ENCODE peak calls at places on chromosomes 11 and 22, in five cellular contexts. M is nucleus accumbens; U is iPS-NIHi11; L is NCI-H1694 treated with DMSO at 0.1 percent for 48 hours; K is CD4-positive, alpha-beta T cell. V is an unnamed sample.

GRCh38 chr11:13486926-13487660 is 8.7 kb downstream of the PTH start:
- DNase-seq in M (no peak), U (peak; percentile 19), L (no peak), K (peak; percentile 49), V (peak; percentile 37)

GRCh38 chr11:86101493-86101892 is 32.6 kb upstream of the PICALM start:
- DNase-seq in M (no peak), U (no peak), L (no peak), K (no peak), V (no peak)

GRCh38 chr22:35454416-35455054 is 54.6 kb downstream of the MCM5 start:
- DNase-seq in M (no peak), U (no peak), L (no peak), K (no peak), V (peak; percentile 12)

GRCh38 chr11:61834278-61835004 is 6.3 kb downstream of the FADS2 start:
- DNase-seq in M (peak; percentile 36), U (peak; percentile 36), L (no peak), K (no peak), V (no peak)

GRCh38 chr11:35629914-35630313 is 11.7 kb downstream of the FJX1 start:
- DNase-seq in M (no peak), U (no peak), L (no peak), K (no peak), V (no peak)

GRCh38 chr11:100964400-100964799 is 165.2 kb downstream of the PGR start:
- DNase-seq in M (no peak), U (no peak), L (no peak), K (no peak), V (no peak)

GRCh38 chr22:39469681-39470461 is 13.1 kb downstream of the MGAT3 start:
- DNase-seq in M (peak; percentile 81), U (no peak), L (no peak), K (no peak), V (peak; percentile 33)

GRCh38 chr22:24329453-24329852 is 58.8 kb downstream of the SPECC1L start:
- DNase-seq in M (no peak), U (no peak), L (no peak), K (no peak), V (no peak)

GRCh38 chr22:35400335-35400680 is 368 bp downstream of the MCM5 start:
- DNase-seq in M (no peak), U (no peak), L (no peak), K (no peak), V (no peak)

GRCh38 chr22:46604306-46604690 is 15.9 kb upstream of the GRAMD4 start:
- DNase-seq in M (no peak), U (no peak), L (no peak), K (peak; percentile 47), V (no peak)

GRCh38 chr22:32080904-32081303 is 37.8 kb downstream of the SLC5A1 start:
- DNase-seq in M (no peak), U (peak; percentile 76), L (peak; percentile 64), K (peak; percentile 9), V (peak; percentile 61)

GRCh38 chr11:75836422-75836821 is 21.4 kb downstream of the UVRAG start:
- DNase-seq in M (no peak), U (no peak), L (no peak), K (no peak), V (no peak)

GRCh38 chr11:3984896-3985295 is 109.7 kb upstream of the RRM1 start:
- DNase-seq in M (no peak), U (peak; percentile 40), L (no peak), K (peak; percentile 14), V (no peak)

GRCh38 chr11:45929486-45930030 is 7.1 kb downstream of the LARGE2 start:
- DNase-seq in M (no peak), U (no peak), L (no peak), K (no peak), V (no peak)

GRCh38 chr11:76699461-76700091 is 29.0 kb upstream of the LRRC32 start:
- DNase-seq in M (no peak), U (no peak), L (no peak), K (no peak), V (no peak)

GRCh38 chr11:67369801-67370284 is 3.6 kb downstream of the CLCF1 start:
- DNase-seq in M (no peak), U (no peak), L (no peak), K (no peak), V (no peak)

GRCh38 chr11:66070604-66071325 is 693 bp downstream of the PACS1 start:
- DNase-seq in M (no peak), U (peak; percentile 62), L (no peak), K (no peak), V (peak; percentile 51)

GRCh38 chr11:1009371-1009770 is 27.1 kb downstream of the MUC6 start:
- DNase-seq in M (no peak), U (no peak), L (no peak), K (no peak), V (no peak)

GRCh38 chr22:20866716-20867115 is 7.9 kb downstream of the SNAP29 start:
- DNase-seq in M (no peak), U (no peak), L (no peak), K (no peak), V (no peak)

GRCh38 chr11:28690746-28691145 is 582.6 kb downstream of the METTL15 start:
- DNase-seq in M (no peak), U (no peak), L (no peak), K (no peak), V (no peak)

GRCh38 chr11:120517390-120518315 is 6.1 kb downstream of the GRIK4 start:
- DNase-seq in M (no peak), U (no peak), L (no peak), K (no peak), V (no peak)

GRCh38 chr11:99410636-99411035 is 389.9 kb downstream of the CNTN5 start:
- DNase-seq in M (no peak), U (no peak), L (no peak), K (no peak), V (no peak)